ENCODE peak calls at places on chromosomes 13 and 19, in six cellular contexts. L, Z, I, E, K and X are unnamed samples.

GRCh38 chr19:36041831-36042230 is 9.2 kb upstream of the CLIP3 start:
- DNase-seq in E (no peak), L (no peak), K (peak; percentile 52), I (no peak), Z (peak; percentile 59), X (peak; percentile 71)

GRCh38 chr13:44713793-44714469 is 137.8 kb upstream of the TSC22D1 start:
- DNase-seq in L (no peak), Z (peak; percentile 84), K (no peak), I (no peak), E (no peak), X (peak; percentile 79)

GRCh38 chr19:46955114-46955812 is 64.4 kb upstream of the NPAS1 start:
- DNase-seq in L (peak; percentile 51), Z (no peak), E (no peak), I (no peak), K (no peak), X (no peak)

GRCh38 chr19:29714371-29714952 is 599 bp downstream of the C19orf12 start:
- DNase-seq in L (peak; percentile 57), I (no peak), K (peak; percentile 41), E (no peak), Z (no peak), X (no peak)

GRCh38 chr13:23715762-23716235 is 145.6 kb downstream of the TNFRSF19 start:
- DNase-seq in I (no peak), E (no peak), Z (no peak), L (peak; percentile 7), K (peak; percentile 45), X (no peak)

GRCh38 chr13:79336971-79337370 is 69.1 kb downstream of the RBM26 start:
- DNase-seq in L (no peak), Z (no peak), E (no peak), I (no peak), K (no peak), X (no peak)

GRCh38 chr13:78298657-78299056 is 304.7 kb downstream of the POU4F1 start:
- DNase-seq in L (no peak), I (no peak), K (no peak), E (no peak), Z (no peak), X (no peak)

GRCh38 chr13:20101467-20102316 is 59.2 kb downstream of the GJA3 start:
- DNase-seq in K (no peak), L (no peak), I (no peak), Z (no peak), E (no peak), X (no peak)

GRCh38 chr19:55257461-55258411 is 1.1 kb downstream of the PPP6R1 start:
- DNase-seq in K (no peak), L (peak; percentile 48), E (no peak), Z (no peak), I (no peak), X (no peak)

GRCh38 chr13:75258159-75258782 is 223.7 kb downstream of the TBC1D4 start:
- DNase-seq in Z (no peak), E (no peak), K (peak; percentile 15), I (no peak), L (no peak), X (no peak)

GRCh38 chr19:17969096-17969792 is 2.3 kb downstream of the KCNN1 start:
- DNase-seq in I (no peak), L (no peak), E (no peak), K (no peak), Z (no peak), X (no peak)

GRCh38 chr13:66899955-66900354 is 330.2 kb downstream of the PCDH9 start:
- DNase-seq in L (no peak), I (no peak), E (no peak), K (no peak), Z (no peak), X (no peak)

GRCh38 chr19:53962887-53963435 is at the start of gene CACNG8:
- DNase-seq in L (no peak), Z (no peak), E (no peak), K (no peak), I (no peak), X (no peak)

GRCh38 chr13:113428871-113429607 is 24.2 kb downstream of the ADPRHL1 start:
- DNase-seq in L (no peak), E (no peak), I (no peak), Z (no peak), K (no peak), X (no peak)

GRCh38 chr13:48266967-48267639 is 34.1 kb downstream of the ITM2B start:
- DNase-seq in E (no peak), L (no peak), Z (no peak), K (no peak), I (no peak), X (no peak)

GRCh38 chr13:73074101-73074500 is 15.3 kb downstream of the KLF5 start:
- DNase-seq in E (no peak), I (no peak), Z (no peak), L (no peak), K (no peak), X (no peak)

GRCh38 chr19:18804139-18804601 is 13.1 kb upstream of the COMP start:
- DNase-seq in Z (no peak), E (no peak), I (no peak), L (no peak), K (no peak), X (no peak)

GRCh38 chr13:60162096-60162495 is 1.6 kb downstream of the DIAPH3 start:
- DNase-seq in E (no peak), K (no peak), L (no peak), I (no peak), Z (no peak), X (no peak)

GRCh38 chr13:113862766-113863510 is 938 bp downstream of the GAS6 start:
- DNase-seq in E (no peak), K (no peak), Z (no peak), L (no peak), I (peak; percentile 82), X (no peak)

GRCh38 chr19:11130824-11131455 is 24.6 kb downstream of the SPC24 start:
- DNase-seq in L (peak; percentile 70), I (peak; percentile 88), E (peak; percentile 56), Z (peak; percentile 45), K (peak; percentile 71), X (no peak)

GRCh38 chr19:3576696-3577443 is 4.1 kb downstream of the HMG20B start:
- DNase-seq in E (no peak), K (no peak), I (peak; percentile 82), Z (no peak), L (no peak), X (no peak)

GRCh38 chr13:97542102-97542501 is 108.1 kb downstream of the RAP2A start:
- DNase-seq in K (no peak), Z (no peak), E (no peak), L (no peak), I (no peak), X (no peak)

GRCh38 chr19:4594199-4594598 is 34.7 kb upstream of the SEMA6B start:
- DNase-seq in E (no peak), K (no peak), Z (no peak), L (no peak), I (no peak), X (no peak)

GRCh38 chr19:38266981-38267597 is 2.7 kb downstream of the SPINT2 start:
- DNase-seq in E (no peak), L (no peak), Z (peak; percentile 29), K (no peak), I (no peak), X (no peak)

GRCh38 chr19:18232540-18233223 is 6.4 kb upstream of the PDE4C start:
- DNase-seq in E (no peak), Z (no peak), L (peak; percentile 49), K (peak; percentile 59), I (no peak), X (no peak)

GRCh38 chr19:4506449-4507149 is 11.7 kb downstream of the PLIN4 start:
- DNase-seq in Z (peak; percentile 8), I (no peak), L (peak; percentile 30), E (no peak), K (no peak), X (no peak)

GRCh38 chr19:34999498-35000337 is at the start of gene GRAMD1A:
- DNase-seq in I (peak; percentile 93), Z (peak; percentile 58), K (peak; percentile 90), L (peak; percentile 77), E (peak; percentile 68), X (peak; percentile 38)